ENCODE peak calls at places on chromosomes 3 and 15, in nine cellular contexts. D is NB4, W is BE2C, A is MCF 10A, C is ovary, N is stomach, Q is right lobe of liver, V is cardiac muscle cell, S is colonic mucosa. O is an unnamed sample.

GRCh38 chr15:35289029-35289617 is 204.0 kb upstream of the NANOGP8 start:
- DNase-seq in D (peak), W (peak), A (peak), C (no peak), N (no peak), Q (no peak), V (peak), S (no peak), O (peak)

GRCh38 chr3:29426302-29427226 is 145.7 kb downstream of the RBMS3 start:
- DNase-seq in D (no peak), W (no peak), A (no peak), C (no peak), N (no peak), Q (no peak), V (no peak), S (no peak), O (no peak)

GRCh38 chr3:184241447-184242296 is 7.1 kb downstream of the ALG3 start:
- DNase-seq in D (peak), W (peak), A (peak), C (peak), N (peak), Q (peak), V (peak), S (peak), O (peak)

GRCh38 chr15:98668566-98669308 is 20.4 kb downstream of the IGF1R start:
- DNase-seq in D (no peak), W (no peak), A (peak), C (no peak), N (no peak), Q (no peak), V (no peak), S (no peak), O (no peak)

GRCh38 chr15:55267401-55268053 is 22.1 kb downstream of the RAB27A start:
- DNase-seq in D (peak), W (peak), A (no peak), C (no peak), N (peak), Q (no peak), V (peak), S (peak), O (no peak)

GRCh38 chr15:47820780-47821319 is 103.5 kb downstream of the SEMA6D start:
- DNase-seq in D (no peak), W (no peak), A (peak), C (no peak), N (no peak), Q (no peak), V (peak), S (no peak), O (no peak)

GRCh38 chr3:85313380-85313779 is 354.6 kb downstream of the CADM2 start:
- DNase-seq in D (no peak), W (no peak), A (no peak), C (no peak), N (no peak), Q (no peak), V (no peak), S (no peak), O (no peak)

GRCh38 chr15:29795610-29796009 is 26.7 kb downstream of the TJP1 start:
- DNase-seq in D (no peak), W (no peak), A (no peak), C (no peak), N (no peak), Q (no peak), V (no peak), S (no peak), O (no peak)

GRCh38 chr3:45679805-45680204 is 9.4 kb upstream of the SACM1L start:
- DNase-seq in D (peak), W (no peak), A (no peak), C (no peak), N (no peak), Q (no peak), V (no peak), S (no peak), O (no peak)

GRCh38 chr3:58560771-58561311 is 16.4 kb downstream of the FAM107A start:
- DNase-seq in D (peak), W (no peak), A (peak), C (no peak), N (no peak), Q (peak), V (peak), S (no peak), O (peak)

GRCh38 chr3:153138267-153139210 is 23.5 kb upstream of the RAP2B start:
- DNase-seq in D (peak), W (no peak), A (peak), C (no peak), N (peak), Q (peak), V (peak), S (peak), O (no peak)

GRCh38 chr3:133881987-133882825 is 13.5 kb downstream of the RAB6B start:
- DNase-seq in D (peak), W (no peak), A (no peak), C (no peak), N (peak), Q (peak), V (no peak), S (no peak), O (no peak)

GRCh38 chr3:9404680-9405079 is 7.3 kb downstream of the SETD5 start:
- DNase-seq in D (no peak), W (no peak), A (no peak), C (no peak), N (no peak), Q (no peak), V (no peak), S (no peak), O (peak)

GRCh38 chr15:98408231-98408630 is 240.1 kb upstream of the IGF1R start:
- DNase-seq in D (no peak), W (no peak), A (no peak), C (no peak), N (no peak), Q (no peak), V (no peak), S (no peak), O (no peak)

GRCh38 chr3:184805351-184806038 is 6.5 kb upstream of the VPS8 start:
- DNase-seq in D (peak), W (peak), A (no peak), C (no peak), N (no peak), Q (no peak), V (peak), S (no peak), O (no peak)

GRCh38 chr15:64930778-64931240 is 19.1 kb downstream of the ANKDD1A start:
- DNase-seq in D (no peak), W (no peak), A (no peak), C (no peak), N (no peak), Q (no peak), V (peak), S (no peak), O (no peak)

GRCh38 chr3:101512521-101513418 is at the start of gene SENP7:
- DNase-seq in D (peak), W (peak), A (peak), C (peak), N (peak), Q (peak), V (peak), S (peak), O (peak)

GRCh38 chr3:169633789-169634188 is 29.7 kb downstream of the MECOM start:
- DNase-seq in D (no peak), W (no peak), A (no peak), C (no peak), N (no peak), Q (no peak), V (no peak), S (peak), O (no peak)

GRCh38 chr3:64493149-64493548 is 194.7 kb downstream of the ADAMTS9 start:
- DNase-seq in D (no peak), W (no peak), A (no peak), C (no peak), N (no peak), Q (no peak), V (no peak), S (no peak), O (no peak)

GRCh38 chr3:64488938-64489337 is 198.9 kb downstream of the ADAMTS9 start:
- DNase-seq in D (no peak), W (peak), A (no peak), C (peak), N (no peak), Q (no peak), V (no peak), S (no peak), O (no peak)

GRCh38 chr3:64491843-64492242 is 196.0 kb downstream of the ADAMTS9 start:
- DNase-seq in D (no peak), W (peak), A (no peak), C (no peak), N (no peak), Q (no peak), V (no peak), S (no peak), O (no peak)

GRCh38 chr3:64490180-64490579 is 197.6 kb downstream of the ADAMTS9 start:
- DNase-seq in D (no peak), W (peak), A (no peak), C (no peak), N (no peak), Q (no peak), V (no peak), S (no peak), O (no peak)

DNA sequence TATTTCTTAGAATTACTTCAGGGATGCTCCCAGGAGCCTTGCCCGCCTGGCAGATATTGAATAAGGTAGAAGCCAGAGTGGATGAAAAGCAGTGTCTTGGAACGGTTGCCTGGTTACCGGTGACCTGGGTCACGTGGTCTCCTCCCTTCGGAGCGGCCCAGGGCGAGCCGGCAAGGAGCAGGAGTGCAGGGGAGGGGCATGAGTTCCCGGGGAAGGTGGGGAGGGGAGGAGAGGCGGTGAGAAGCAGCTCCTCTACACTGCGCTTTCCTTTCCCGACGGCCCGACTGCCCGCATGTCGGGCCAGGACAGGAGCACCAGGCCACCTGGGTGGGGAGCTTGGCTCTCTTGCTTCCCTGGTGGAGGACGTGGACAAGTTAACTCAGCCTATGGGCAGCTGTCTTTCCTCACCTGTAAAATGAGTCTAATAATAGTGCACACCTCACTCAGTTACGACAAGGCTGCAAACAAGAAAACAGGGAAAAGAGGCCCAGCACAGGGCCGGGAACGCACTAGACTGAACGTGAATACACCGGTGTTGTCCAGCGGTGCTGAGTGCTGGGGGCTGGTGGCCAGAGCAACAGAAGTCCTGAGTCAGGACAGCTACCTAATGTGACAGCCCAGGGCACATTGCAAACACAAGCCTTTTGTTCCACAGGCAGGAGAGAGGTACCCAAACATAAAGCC is 198.3 kb downstream of the ADAMTS9 start:
- DNase-seq in D (no peak), W (peak), A (no peak), C (peak), N (peak), Q (no peak), V (peak), S (peak), O (peak)
- TF ChIP-seq CTCF in D (no peak), W (no peak), A (no peak), C (no peak), N (no peak), Q (no peak), V (no peak), S (no peak), O (no peak)

DNA sequence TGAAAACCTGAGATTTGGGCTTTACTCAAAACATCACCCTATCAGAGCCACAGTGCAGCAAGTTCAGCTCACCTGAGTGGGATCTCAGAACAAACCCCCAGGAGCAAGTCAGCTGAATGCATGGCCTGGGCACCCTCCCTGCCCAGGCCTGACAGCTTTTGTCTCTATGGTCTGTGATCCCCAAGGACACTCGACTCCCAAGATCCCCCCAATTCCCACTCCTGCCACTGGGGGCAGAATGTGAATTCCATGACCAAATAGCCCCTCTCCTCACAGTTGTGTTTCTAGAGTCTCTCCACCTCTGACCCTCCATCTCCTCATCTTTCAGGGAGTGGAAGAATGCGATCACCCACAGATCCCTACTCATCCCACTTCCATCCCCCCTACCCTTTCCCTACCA is 58.9 kb downstream of the ZNF445 start:
- DNase-seq in D (no peak), W (no peak), A (no peak), C (no peak), N (no peak), Q (peak), V (no peak), S (no peak), O (peak)
- TF ChIP-seq CTCF in D (peak), W (peak), A (peak), C (no peak), N (no peak), Q (no peak), V (peak), S (no peak), O (peak)

DNA sequence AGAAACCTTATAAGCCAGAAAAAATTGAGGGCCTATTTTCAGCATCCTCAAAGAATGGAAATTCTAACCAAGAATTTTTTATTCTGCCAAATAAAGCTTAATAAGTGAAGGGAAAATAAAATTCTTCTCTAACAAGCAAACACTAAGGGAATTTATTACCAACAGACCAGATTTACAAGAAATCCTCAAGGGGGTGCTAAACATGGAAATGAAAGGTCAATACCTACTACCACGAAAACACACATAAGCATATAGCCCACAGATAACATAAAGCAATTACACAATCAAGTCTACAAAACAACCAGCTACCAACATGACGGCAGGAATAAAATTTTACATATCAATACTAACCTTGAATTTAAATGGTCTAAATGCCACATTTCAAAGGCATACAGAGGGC is 883.5 kb downstream of the SI start:
- DNase-seq in D (peak), W (no peak), A (no peak), C (no peak), N (no peak), Q (no peak), V (no peak), S (no peak), O (no peak)
- TF ChIP-seq CTCF in D (no peak), W (no peak), A (peak), C (no peak), N (no peak), Q (no peak), V (no peak), S (no peak), O (peak)

GRCh38 chr3:118628704-118629341 is 405.8 kb downstream of the IGSF11 start:
- DNase-seq in D (peak), W (peak), A (peak), C (no peak), N (peak), Q (peak), V (peak), S (peak), O (peak)
- TF ChIP-seq CTCF in D (peak), W (peak), A (peak), C (peak), N (peak), Q (peak), V (peak), S (peak), O (peak)

DNA sequence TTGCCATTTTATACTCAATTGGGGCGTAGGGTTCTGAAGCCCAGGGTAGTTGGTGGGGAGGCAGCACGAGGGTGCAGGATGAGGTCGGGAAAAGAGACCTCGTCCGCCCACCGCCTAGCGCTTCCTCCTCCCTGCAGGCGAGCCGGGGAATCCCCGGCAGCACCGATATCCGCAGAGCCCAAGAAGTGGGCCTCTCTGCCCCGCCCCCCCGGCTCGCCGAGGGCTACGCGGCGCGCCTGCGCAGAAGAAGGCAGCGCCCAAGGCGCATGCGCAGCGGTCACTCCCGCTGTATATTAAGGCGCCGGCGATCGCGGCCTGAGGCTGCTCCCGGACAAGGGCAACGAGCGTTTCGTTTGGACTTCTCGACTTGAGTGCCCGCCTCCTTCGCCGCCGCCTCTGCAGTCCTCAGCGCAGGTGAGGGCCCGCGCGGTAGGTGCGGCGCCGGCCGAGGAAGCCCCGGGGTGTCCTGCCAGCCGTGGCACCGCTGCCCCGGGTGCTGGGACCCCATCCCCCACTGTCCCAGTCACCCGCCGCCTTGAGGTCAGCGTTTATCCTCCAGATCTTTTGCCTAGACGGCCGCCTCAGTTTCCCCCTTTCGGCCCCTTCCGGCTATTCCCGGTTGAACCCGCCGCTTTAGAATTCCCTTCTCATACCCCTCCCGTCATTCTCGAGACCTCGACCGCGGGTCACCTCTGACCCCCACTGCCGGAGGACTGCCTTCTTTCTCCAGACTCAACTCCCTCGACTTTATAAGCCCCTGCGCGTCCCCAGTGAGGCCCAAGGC is at the start of gene ALAS1:
- DNase-seq in D (peak), W (peak), A (peak), C (peak), N (peak), Q (peak), V (peak), S (peak), O (peak)
- TF ChIP-seq CTCF in D (no peak), W (peak), A (no peak), C (peak), N (peak), Q (no peak), V (no peak), S (no peak), O (no peak)

GRCh38 chr15:57403007-57403406 is 26.7 kb downstream of the CGNL1 start:
- DNase-seq in D (no peak), W (no peak), A (no peak), C (no peak), N (no peak), Q (no peak), V (no peak), S (no peak), O (no peak)

GRCh38 chr15:57401546-57401945 is 25.2 kb downstream of the CGNL1 start:
- DNase-seq in D (no peak), W (no peak), A (no peak), C (no peak), N (no peak), Q (no peak), V (peak), S (no peak), O (no peak)

GRCh38 chr15:57405133-57405532 is 28.8 kb downstream of the CGNL1 start:
- DNase-seq in D (no peak), W (no peak), A (no peak), C (no peak), N (no peak), Q (no peak), V (no peak), S (no peak), O (no peak)

GRCh38 chr15:57403946-57404345 is 27.6 kb downstream of the CGNL1 start:
- DNase-seq in D (no peak), W (no peak), A (no peak), C (no peak), N (no peak), Q (no peak), V (no peak), S (no peak), O (no peak)

GRCh38 chr15:57403532-57403931 is 27.2 kb downstream of the CGNL1 start:
- DNase-seq in D (no peak), W (no peak), A (no peak), C (no peak), N (no peak), Q (no peak), V (no peak), S (no peak), O (no peak)
- TF ChIP-seq CTCF in D (no peak), W (no peak), A (no peak), C (no peak), N (no peak), Q (no peak), V (no peak), S (no peak), O (no peak)

DNA sequence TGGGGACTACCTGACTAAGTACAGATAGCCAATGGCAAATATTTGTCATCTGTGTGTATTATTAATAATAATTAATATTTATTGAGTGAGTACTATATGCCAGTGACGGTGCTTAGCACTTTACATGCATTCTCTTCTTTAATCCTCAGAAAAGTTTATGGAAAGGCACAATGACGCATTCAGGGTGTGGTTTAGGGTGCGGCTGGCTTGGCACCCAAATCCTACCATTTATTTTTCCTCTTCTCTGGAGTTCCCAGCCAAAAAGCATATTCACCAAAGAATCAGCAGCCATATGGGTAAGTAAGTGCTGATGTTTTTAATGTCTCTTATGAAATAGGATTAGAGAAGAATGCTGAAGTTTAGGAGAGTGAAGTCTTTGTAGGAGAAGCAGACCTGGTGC is 140.4 kb upstream of the TP63 start:
- DNase-seq in D (no peak), W (no peak), A (peak), C (no peak), N (no peak), Q (no peak), V (no peak), S (no peak), O (no peak)
- TF ChIP-seq CTCF in D (no peak), W (no peak), A (no peak), C (no peak), N (no peak), Q (no peak), V (no peak), S (no peak), O (no peak)

GRCh38 chr15:20642054-20642767 is 100.6 kb upstream of the GOLGA6L6 start:
- DNase-seq in D (no peak), W (no peak), A (no peak), C (no peak), N (no peak), Q (no peak), V (no peak), S (no peak), O (no peak)
- TF ChIP-seq CTCF in D (no peak), W (no peak), A (no peak), C (no peak), N (no peak), Q (no peak), V (no peak), S (no peak), O (no peak)

GRCh38 chr3:127680790-127681189 is 8.0 kb downstream of the ABTB1 start:
- DNase-seq in D (no peak), W (no peak), A (no peak), C (peak), N (peak), Q (peak), V (no peak), S (no peak), O (no peak)

GRCh38 chr3:127678611-127679533 is 6.1 kb downstream of the ABTB1 start:
- DNase-seq in D (peak), W (no peak), A (peak), C (peak), N (peak), Q (peak), V (no peak), S (no peak), O (no peak)

GRCh38 chr3:127678315-127678599 is 5.5 kb downstream of the ABTB1 start:
- DNase-seq in D (no peak), W (no peak), A (no peak), C (no peak), N (no peak), Q (no peak), V (no peak), S (no peak), O (no peak)

GRCh38 chr3:127680146-127680661 is 7.5 kb downstream of the ABTB1 start:
- DNase-seq in D (no peak), W (no peak), A (no peak), C (peak), N (peak), Q (peak), V (no peak), S (no peak), O (peak)

GRCh38 chr3:127679534-127680145 is 6.9 kb downstream of the ABTB1 start:
- DNase-seq in D (no peak), W (no peak), A (no peak), C (peak), N (peak), Q (peak), V (no peak), S (no peak), O (peak)
- TF ChIP-seq CTCF in D (no peak), W (no peak), A (no peak), C (no peak), N (no peak), Q (no peak), V (peak), S (no peak), O (peak)